ENCODE peak calls at places on chromosomes 13 and 19, in eight cellular contexts. One of them, this sample, is unnamed.

GRCh38 chr19:36041831-36042230 is 9.2 kb upstream of the CLIP3 start:
- DNase-seq in activated naive CD4-positive, alpha-beta T cell: no peak
- DNase-seq in stimulated activated CD4-positive, alpha-beta T cell treated with anti-CD3 and anti-CD28 coated beads, Interleukin-1b, Interleukin-23, amount 100 ng/mL, for 1 hour: no peak
- DNase-seq in choroid plexus epithelial cell: peak
- DNase-seq in GM12891: no peak
- DNase-seq in progenitor cell of endocrine pancreas: no peak
- DNase-seq in HT1080: no peak
- DNase-seq in fibroblast of lung: peak
- DNase-seq in this sample: no peak

GRCh38 chr13:60755380-60756163 is 358.6 kb downstream of the TDRD3 start:
- DNase-seq in progenitor cell of endocrine pancreas: no peak
- DNase-seq in fibroblast of lung: no peak
- DNase-seq in HT1080: no peak
- DNase-seq in GM12891: no peak
- DNase-seq in stimulated activated CD4-positive, alpha-beta T cell treated with anti-CD3 and anti-CD28 coated beads, Interleukin-1b, Interleukin-23, amount 100 ng/mL, for 1 hour: no peak
- DNase-seq in choroid plexus epithelial cell: no peak
- DNase-seq in activated naive CD4-positive, alpha-beta T cell: no peak
- DNase-seq in this sample: no peak

GRCh38 chr19:43636121-43636683 is 3.4 kb downstream of the CADM4 start:
- DNase-seq in activated naive CD4-positive, alpha-beta T cell: no peak
- DNase-seq in HT1080: no peak
- DNase-seq in stimulated activated CD4-positive, alpha-beta T cell treated with anti-CD3 and anti-CD28 coated beads, Interleukin-1b, Interleukin-23, amount 100 ng/mL, for 1 hour: no peak
- DNase-seq in GM12891: no peak
- DNase-seq in choroid plexus epithelial cell: peak
- DNase-seq in fibroblast of lung: no peak
- DNase-seq in progenitor cell of endocrine pancreas: no peak
- DNase-seq in this sample: no peak

GRCh38 chr19:54612428-54612827 is 17.9 kb upstream of the LILRB1 start:
- DNase-seq in progenitor cell of endocrine pancreas: no peak
- DNase-seq in activated naive CD4-positive, alpha-beta T cell: no peak
- DNase-seq in fibroblast of lung: no peak
- DNase-seq in GM12891: no peak
- DNase-seq in choroid plexus epithelial cell: no peak
- DNase-seq in HT1080: no peak
- DNase-seq in stimulated activated CD4-positive, alpha-beta T cell treated with anti-CD3 and anti-CD28 coated beads, Interleukin-1b, Interleukin-23, amount 100 ng/mL, for 1 hour: no peak
- DNase-seq in this sample: no peak

GRCh38 chr13:75455962-75456361 is 26.0 kb downstream of the TBC1D4 start:
- DNase-seq in activated naive CD4-positive, alpha-beta T cell: no peak
- DNase-seq in choroid plexus epithelial cell: no peak
- DNase-seq in fibroblast of lung: no peak
- DNase-seq in HT1080: no peak
- DNase-seq in progenitor cell of endocrine pancreas: no peak
- DNase-seq in stimulated activated CD4-positive, alpha-beta T cell treated with anti-CD3 and anti-CD28 coated beads, Interleukin-1b, Interleukin-23, amount 100 ng/mL, for 1 hour: no peak
- DNase-seq in GM12891: no peak
- DNase-seq in this sample: no peak

GRCh38 chr13:52452470-52452869 is 2.0 kb upstream of the VPS36 start:
- DNase-seq in HT1080: no peak
- DNase-seq in activated naive CD4-positive, alpha-beta T cell: no peak
- DNase-seq in fibroblast of lung: no peak
- DNase-seq in GM12891: no peak
- DNase-seq in choroid plexus epithelial cell: no peak
- DNase-seq in progenitor cell of endocrine pancreas: no peak
- DNase-seq in stimulated activated CD4-positive, alpha-beta T cell treated with anti-CD3 and anti-CD28 coated beads, Interleukin-1b, Interleukin-23, amount 100 ng/mL, for 1 hour: no peak
- DNase-seq in this sample: no peak

GRCh38 chr13:113443991-113444390 is 9.3 kb downstream of the ADPRHL1 start:
- DNase-seq in fibroblast of lung: no peak
- DNase-seq in progenitor cell of endocrine pancreas: no peak
- DNase-seq in HT1080: no peak
- DNase-seq in GM12891: no peak
- DNase-seq in choroid plexus epithelial cell: no peak
- DNase-seq in stimulated activated CD4-positive, alpha-beta T cell treated with anti-CD3 and anti-CD28 coated beads, Interleukin-1b, Interleukin-23, amount 100 ng/mL, for 1 hour: no peak
- DNase-seq in activated naive CD4-positive, alpha-beta T cell: no peak
- DNase-seq in this sample: no peak

GRCh38 chr19:50416034-50416814 is 2.5 kb upstream of the SPIB start:
- DNase-seq in activated naive CD4-positive, alpha-beta T cell: no peak
- DNase-seq in choroid plexus epithelial cell: no peak
- DNase-seq in fibroblast of lung: no peak
- DNase-seq in GM12891: no peak
- DNase-seq in progenitor cell of endocrine pancreas: no peak
- DNase-seq in HT1080: no peak
- DNase-seq in stimulated activated CD4-positive, alpha-beta T cell treated with anti-CD3 and anti-CD28 coated beads, Interleukin-1b, Interleukin-23, amount 100 ng/mL, for 1 hour: no peak
- DNase-seq in this sample: no peak

GRCh38 chr19:55005684-55006488 is 32.2 kb downstream of the GP6 start:
- DNase-seq in HT1080: peak
- DNase-seq in fibroblast of lung: peak
- DNase-seq in GM12891: no peak
- DNase-seq in progenitor cell of endocrine pancreas: no peak
- DNase-seq in stimulated activated CD4-positive, alpha-beta T cell treated with anti-CD3 and anti-CD28 coated beads, Interleukin-1b, Interleukin-23, amount 100 ng/mL, for 1 hour: no peak
- DNase-seq in activated naive CD4-positive, alpha-beta T cell: no peak
- DNase-seq in choroid plexus epithelial cell: peak
- DNase-seq in this sample: no peak

GRCh38 chr19:35351441-35352176 is 3.9 kb downstream of the FFAR1 start:
- DNase-seq in activated naive CD4-positive, alpha-beta T cell: no peak
- DNase-seq in progenitor cell of endocrine pancreas: no peak
- DNase-seq in choroid plexus epithelial cell: no peak
- DNase-seq in stimulated activated CD4-positive, alpha-beta T cell treated with anti-CD3 and anti-CD28 coated beads, Interleukin-1b, Interleukin-23, amount 100 ng/mL, for 1 hour: no peak
- DNase-seq in HT1080: no peak
- DNase-seq in fibroblast of lung: no peak
- DNase-seq in GM12891: no peak
- DNase-seq in this sample: no peak

GRCh38 chr19:10908380-10908960 is 20.0 kb downstream of the YIPF2 start:
- DNase-seq in stimulated activated CD4-positive, alpha-beta T cell treated with anti-CD3 and anti-CD28 coated beads, Interleukin-1b, Interleukin-23, amount 100 ng/mL, for 1 hour: no peak
- DNase-seq in GM12891: no peak
- DNase-seq in choroid plexus epithelial cell: no peak
- DNase-seq in progenitor cell of endocrine pancreas: no peak
- DNase-seq in fibroblast of lung: no peak
- DNase-seq in activated naive CD4-positive, alpha-beta T cell: no peak
- DNase-seq in HT1080: no peak
- DNase-seq in this sample: no peak

GRCh38 chr19:54029930-54030490 is 33.7 kb downstream of the VSTM1 start:
- DNase-seq in GM12891: no peak
- DNase-seq in choroid plexus epithelial cell: peak
- DNase-seq in activated naive CD4-positive, alpha-beta T cell: peak
- DNase-seq in progenitor cell of endocrine pancreas: peak
- DNase-seq in HT1080: peak
- DNase-seq in fibroblast of lung: peak
- DNase-seq in stimulated activated CD4-positive, alpha-beta T cell treated with anti-CD3 and anti-CD28 coated beads, Interleukin-1b, Interleukin-23, amount 100 ng/mL, for 1 hour: no peak
- DNase-seq in this sample: no peak

GRCh38 chr13:42553098-42554046 is 20.6 kb upstream of the TNFSF11 start:
- DNase-seq in HT1080: peak
- DNase-seq in activated naive CD4-positive, alpha-beta T cell: no peak
- DNase-seq in choroid plexus epithelial cell: peak
- DNase-seq in stimulated activated CD4-positive, alpha-beta T cell treated with anti-CD3 and anti-CD28 coated beads, Interleukin-1b, Interleukin-23, amount 100 ng/mL, for 1 hour: no peak
- DNase-seq in GM12891: no peak
- DNase-seq in progenitor cell of endocrine pancreas: no peak
- DNase-seq in fibroblast of lung: peak
- DNase-seq in this sample: no peak

GRCh38 chr19:54430306-54431254 is 15.3 kb downstream of the TTYH1 start:
- DNase-seq in progenitor cell of endocrine pancreas: no peak
- DNase-seq in GM12891: no peak
- DNase-seq in stimulated activated CD4-positive, alpha-beta T cell treated with anti-CD3 and anti-CD28 coated beads, Interleukin-1b, Interleukin-23, amount 100 ng/mL, for 1 hour: no peak
- DNase-seq in fibroblast of lung: peak
- DNase-seq in choroid plexus epithelial cell: peak
- DNase-seq in activated naive CD4-positive, alpha-beta T cell: no peak
- DNase-seq in HT1080: no peak
- DNase-seq in this sample: no peak